ENCODE peak calls at places on chromosomes 6 and 20, in seven cellular contexts. A is stomach, Q is mesendoderm, Z is A549, R is aorta, N is fibroblast of lung, X is kidney. C is an unnamed sample.

GRCh38 chr6:5205877-5206840 is 54.6 kb downstream of the LYRM4 start:
- DNase-seq in A (peak; percentile 38), Q (no peak), Z (peak; percentile 29), R (peak; percentile 59), N (peak; percentile 63), X (peak; percentile 90), C (peak; percentile 76)

GRCh38 chr6:168030881-168031280 is 33.4 kb downstream of the KIF25 start:
- DNase-seq in A (no peak), Q (no peak), Z (no peak), R (no peak), N (no peak), X (no peak), C (no peak)

GRCh38 chr20:37380864-37381579 is 35.1 kb downstream of the SRC start:
- DNase-seq in A (no peak), Q (no peak), Z (peak; percentile 74), R (no peak), N (no peak), X (peak; percentile 11), C (no peak)

GRCh38 chr20:25213566-25214415 is 18.3 kb downstream of the ENTPD6 start:
- DNase-seq in A (peak; percentile 18), Q (no peak), Z (no peak), R (no peak), N (no peak), X (no peak), C (no peak)

GRCh38 chr6:134626131-134626530 is 308.2 kb upstream of the SGK1 start:
- DNase-seq in A (no peak), Q (no peak), Z (peak; percentile 9), R (no peak), N (no peak), X (no peak), C (no peak)

GRCh38 chr6:38432479-38432878 is 207.2 kb downstream of the BTBD9 start:
- DNase-seq in A (no peak), Q (peak; percentile 44), Z (no peak), R (no peak), N (no peak), X (no peak), C (no peak)

GRCh38 chr6:2524090-2524489 is 226.6 kb downstream of the MYLK4 start:
- DNase-seq in A (no peak), Q (peak; percentile 34), Z (peak; percentile 31), R (no peak), N (no peak), X (no peak), C (no peak)

GRCh38 chr6:35084041-35084491 is 57.1 kb downstream of the TCP11 start:
- DNase-seq in A (no peak), Q (no peak), Z (no peak), R (peak; percentile 47), N (no peak), X (no peak), C (no peak)

GRCh38 chr6:35776364-35777215 is at the start of gene CLPSL2:
- DNase-seq in A (no peak), Q (peak; percentile 73), Z (no peak), R (no peak), N (no peak), X (no peak), C (no peak)

GRCh38 chr6:129890164-129890563 is 29.0 kb upstream of the TMEM244 start:
- DNase-seq in A (no peak), Q (peak; percentile 6), Z (no peak), R (no peak), N (peak; percentile 33), X (no peak), C (no peak)

GRCh38 chr6:131368077-131368911 is 204.7 kb upstream of the ARG1 start:
- DNase-seq in A (peak; percentile 80), Q (peak; percentile 38), Z (peak; percentile 3), R (peak; percentile 67), N (peak; percentile 15), X (no peak), C (peak; percentile 79)

GRCh38 chr6:39137235-39137634 is 22.2 kb upstream of the SAYSD1 start:
- DNase-seq in A (peak; percentile 29), Q (peak; percentile 81), Z (peak; percentile 11), R (no peak), N (peak; percentile 39), X (no peak), C (no peak)

GRCh38 chr6:75775219-75775618 is 26.2 kb downstream of the MYO6 start:
- DNase-seq in A (no peak), Q (no peak), Z (no peak), R (no peak), N (peak; percentile 19), X (no peak), C (no peak)

GRCh38 chr6:33199687-33200233 is 705 bp downstream of the RXRB start:
- DNase-seq in A (peak; percentile 75), Q (peak; percentile 95), Z (peak; percentile 81), R (peak; percentile 82), N (peak; percentile 64), X (no peak), C (peak; percentile 88)

GRCh38 chr6:49541210-49541724 is 9.2 kb upstream of the C6orf141 start:
- DNase-seq in A (no peak), Q (peak; percentile 40), Z (peak; percentile 83), R (no peak), N (peak; percentile 80), X (no peak), C (no peak)

GRCh38 chr6:134622382-134623173 is 304.7 kb upstream of the SGK1 start:
- DNase-seq in A (no peak), Q (no peak), Z (no peak), R (no peak), N (no peak), X (no peak), C (no peak)

GRCh38 chr6:8180327-8181161 is 78.2 kb upstream of the EEF1E1 start:
- DNase-seq in A (no peak), Q (peak; percentile 93), Z (no peak), R (no peak), N (peak; percentile 60), X (no peak), C (no peak)

GRCh38 chr6:124223596-124223995 is 419.9 kb downstream of the NKAIN2 start:
- DNase-seq in A (no peak), Q (peak; percentile 52), Z (no peak), R (no peak), N (peak; percentile 75), X (no peak), C (no peak)

GRCh38 chr6:34237722-34238506 is 1.2 kb downstream of the HMGA1 start:
- DNase-seq in A (no peak), Q (peak; percentile 63), Z (peak; percentile 62), R (no peak), N (no peak), X (peak; percentile 80), C (no peak)

GRCh38 chr6:7086488-7086887 is 21.3 kb upstream of the RREB1 start:
- DNase-seq in A (peak; percentile 37), Q (no peak), Z (no peak), R (peak; percentile 64), N (peak; percentile 32), X (no peak), C (no peak)

GRCh38 chr6:154157082-154157481 is 118.0 kb downstream of the OPRM1 start:
- DNase-seq in A (no peak), Q (no peak), Z (no peak), R (no peak), N (peak; percentile 10), X (no peak), C (no peak)

GRCh38 chr20:36392989-36393388 is 86.8 kb downstream of the DLGAP4 start:
- DNase-seq in A (no peak), Q (no peak), Z (no peak), R (no peak), N (no peak), X (no peak), C (no peak)

GRCh38 chr20:59776626-59777320 is 156.7 kb downstream of the SYCP2 start:
- DNase-seq in A (no peak), Q (no peak), Z (no peak), R (no peak), N (no peak), X (no peak), C (no peak)

GRCh38 chr6:15074806-15075205 is 171.1 kb upstream of the JARID2 start:
- DNase-seq in A (no peak), Q (no peak), Z (no peak), R (no peak), N (no peak), X (no peak), C (no peak)

GRCh38 chr6:141925001-141925400 is 207.7 kb upstream of the GJE1 start:
- DNase-seq in A (no peak), Q (peak; percentile 9), Z (no peak), R (no peak), N (peak; percentile 1), X (no peak), C (no peak)

GRCh38 chr20:62259294-62259565 is 20.9 kb downstream of the OSBPL2 start:
- DNase-seq in A (no peak), Q (no peak), Z (no peak), R (no peak), N (no peak), X (no peak), C (no peak)
- H3K27ac ChIP-seq in A (no peak overlapping the region), Q (no peak overlapping the region), Z (no peak overlapping the region), R (no peak overlapping the region), N (no peak overlapping the region), X (no peak overlapping the region), C (no peak overlapping the region)

GRCh38 chr20:10705801-10706459 is 32.1 kb upstream of the JAG1 start:
- DNase-seq in A (peak; percentile 73), Q (no peak), Z (peak; percentile 89), R (no peak), N (no peak), X (no peak), C (no peak)

GRCh38 chr20:10707070-10707469 is 33.3 kb upstream of the JAG1 start:
- DNase-seq in A (no peak), Q (no peak), Z (no peak), R (no peak), N (no peak), X (no peak), C (no peak)

GRCh38 chr20:10708342-10709185 is 34.8 kb upstream of the JAG1 start:
- DNase-seq in A (no peak), Q (no peak), Z (peak; percentile 86), R (no peak), N (peak; percentile 90), X (no peak), C (no peak)

GRCh38 chr20:10707791-10708190 is 34.0 kb upstream of the JAG1 start:
- DNase-seq in A (no peak), Q (no peak), Z (no peak), R (no peak), N (no peak), X (no peak), C (no peak)

DNA sequence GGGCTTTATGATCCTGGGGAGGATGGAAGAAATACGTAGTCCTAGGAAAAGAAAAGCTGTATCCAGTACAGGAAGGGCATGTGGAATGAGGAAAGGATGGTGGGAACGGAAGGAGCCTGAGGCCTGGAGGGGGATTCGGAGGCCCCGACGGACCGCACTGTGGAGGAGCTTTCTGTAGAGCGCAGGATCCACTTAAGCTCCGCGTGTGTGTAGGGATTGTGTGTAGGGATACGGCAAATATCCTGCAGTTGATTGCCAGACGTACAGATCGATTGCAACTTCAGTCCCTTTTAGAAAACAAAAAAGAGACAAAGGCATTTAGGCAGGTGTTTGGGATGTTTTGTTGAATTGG is 32.6 kb upstream of the JAG1 start:
- DNase-seq in A (no peak), Q (no peak), Z (no peak), R (no peak), N (no peak), X (no peak), C (no peak)
- H3K27ac ChIP-seq in A (peak overlapping the region; percentile 57), Q (no peak overlapping the region), Z (peak overlapping the region; percentile 91), R (no peak overlapping the region), N (no peak overlapping the region), X (no peak overlapping the region), C (no peak overlapping the region)

GRCh38 chr20:46207783-46208182 is 89.7 kb downstream of the CD40 start:
- DNase-seq in A (no peak), Q (no peak), Z (no peak), R (no peak), N (no peak), X (no peak), C (no peak)
- H3K27ac ChIP-seq in A (no peak overlapping the region), Q (no peak overlapping the region), Z (no peak overlapping the region), R (no peak overlapping the region), N (no peak overlapping the region), X (no peak overlapping the region), C (no peak overlapping the region)

GRCh38 chr20:51750037-51750769 is 18.0 kb downstream of the ATP9A start:
- DNase-seq in A (peak; percentile 87), Q (peak; percentile 50), Z (peak; percentile 99), R (peak; percentile 89), N (peak; percentile 97), X (peak; percentile 93), C (peak; percentile 89)
- H3K27ac ChIP-seq in A (peak overlapping the region; percentile 87), Q (no peak overlapping the region), Z (peak overlapping the region; percentile 89), R (no peak overlapping the region), N (peak overlapping the region; percentile 89), X (peak overlapping the region; percentile 78), C (no peak overlapping the region)

C was measured in adrenal gland.